ENCODE peak calls at places on chromosomes 13 and 19, in five cellular contexts. S, J, N, D and T are unnamed samples.

GRCh38 chr19:14731200-14731599 is 41.4 kb downstream of the ZNF333 start:
- DNase-seq in S (peak), J (no peak), N (peak), D (peak), T (no peak)

GRCh38 chr19:9456018-9456689 is 20.8 kb upstream of the ZNF266 start:
- DNase-seq in S (no peak), J (no peak), N (no peak), D (no peak), T (no peak)

GRCh38 chr13:74206061-74206561 is 71.9 kb upstream of the KLF12 start:
- DNase-seq in S (no peak), J (no peak), N (no peak), D (no peak), T (no peak)

GRCh38 chr13:79825959-79826358 is 345.0 kb downstream of the NDFIP2 start:
- DNase-seq in S (no peak), J (no peak), N (no peak), D (no peak), T (no peak)

GRCh38 chr19:4504297-4504701 is 14.0 kb downstream of the PLIN4 start:
- DNase-seq in S (no peak), J (no peak), N (no peak), D (no peak), T (no peak)

GRCh38 chr13:52195052-52195837 is 35.8 kb upstream of the NEK3 start:
- DNase-seq in S (no peak), J (no peak), N (no peak), D (no peak), T (peak)

GRCh38 chr13:114078501-114079451 is 53.6 kb downstream of the RASA3 start:
- DNase-seq in S (no peak), J (no peak), N (no peak), D (no peak), T (no peak)

GRCh38 chr19:3360494-3361383 is 5.6 kb upstream of the NFIC start:
- DNase-seq in S (no peak), J (no peak), N (no peak), D (peak), T (peak)

DNA sequence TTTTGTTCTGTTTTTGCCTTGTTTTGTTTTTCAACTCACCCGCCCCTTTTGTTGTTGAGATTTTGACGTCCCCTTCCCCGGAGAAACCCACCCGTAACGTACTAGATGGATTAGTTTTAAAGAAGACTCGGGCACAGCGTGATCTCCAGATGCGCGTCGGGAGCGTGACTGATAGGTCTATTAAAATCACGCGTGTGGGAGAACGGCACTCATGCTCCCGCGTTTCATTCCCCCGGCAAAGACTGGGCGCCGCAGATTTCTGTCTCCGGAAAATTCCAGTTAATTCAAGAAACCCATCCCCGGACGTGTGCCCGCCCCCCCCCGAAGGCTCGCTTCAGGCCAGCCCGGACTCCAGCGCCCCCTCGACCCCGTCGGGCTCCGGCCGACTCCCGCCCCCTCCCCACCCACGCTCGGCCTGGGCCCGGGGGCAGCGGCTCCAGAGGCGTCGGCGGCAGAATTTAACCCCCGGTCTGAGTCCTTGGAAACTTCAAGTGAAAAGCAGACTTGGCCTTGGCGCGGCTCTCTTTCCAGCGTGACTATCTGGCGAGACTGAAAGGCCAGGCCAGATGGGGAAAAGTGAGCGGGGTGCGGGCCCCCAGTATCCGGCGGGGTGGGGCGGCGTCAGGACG is 5.1 kb downstream of the SOX1 start:
- DNase-seq in S (no peak), J (no peak), N (no peak), D (no peak), T (no peak)
- H3K4me2 ChIP-seq in S (peak), J (no peak), N (no peak), D (no peak), T (no peak)

DNA sequence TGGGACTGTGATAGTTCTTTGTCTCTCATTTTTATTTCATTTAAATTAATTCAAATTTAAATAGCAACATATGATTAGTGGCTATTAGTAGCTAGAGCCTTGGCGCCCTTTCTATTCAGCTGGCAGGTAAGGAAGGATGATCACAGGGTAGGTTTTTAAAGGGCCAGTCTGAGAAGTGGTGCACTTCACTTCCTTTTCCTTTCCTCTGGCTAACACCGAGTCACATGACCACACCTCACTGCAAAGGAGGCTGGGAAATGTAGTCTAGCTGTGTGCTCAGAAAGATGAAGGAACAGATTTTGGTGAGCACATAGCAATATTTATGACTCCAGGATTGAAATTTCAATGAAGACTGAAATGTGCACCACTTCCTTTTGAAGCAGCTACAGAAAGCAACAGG is 128.7 kb downstream of the TSHZ3 start:
- DNase-seq in S (peak), J (no peak), N (no peak), D (peak), T (no peak)
- TF ChIP-seq MYC in S (no peak), J (no peak), N (no peak), D (no peak), T (no peak)

DNA sequence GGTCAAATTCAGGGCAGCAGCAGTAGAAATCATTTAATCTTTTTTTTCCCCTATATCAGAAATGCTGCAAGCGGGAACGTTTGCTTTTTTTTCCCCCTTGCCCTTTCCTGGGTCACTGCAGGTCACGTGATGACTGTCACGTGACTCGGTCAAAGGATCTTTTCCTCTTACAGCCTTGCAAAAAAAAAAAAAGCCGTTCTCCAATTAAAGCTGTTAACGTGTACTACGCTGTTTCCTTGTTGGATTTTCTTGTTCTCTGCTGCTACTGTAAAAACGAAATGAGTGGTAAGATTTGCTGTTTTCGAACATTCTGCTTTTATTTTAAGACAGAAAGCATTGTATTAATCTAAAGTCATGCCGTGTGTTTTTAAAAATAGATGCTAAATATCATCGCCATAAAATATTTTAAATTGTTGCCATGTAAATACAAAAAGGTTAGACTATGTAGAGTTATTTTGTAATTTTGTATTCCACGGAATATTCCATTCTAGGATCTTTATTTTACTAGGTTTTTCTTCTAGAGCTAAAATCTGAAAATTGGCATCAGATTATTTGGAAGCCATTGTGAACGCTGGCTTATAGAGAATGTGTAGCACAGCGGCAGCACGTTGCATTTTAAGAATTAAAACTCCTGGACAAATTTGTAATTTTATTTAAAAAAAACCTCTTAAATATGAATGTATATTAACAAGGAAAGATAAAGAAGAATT is 109.9 kb upstream of the MLNR start:
- DNase-seq in S (peak), J (peak), N (peak), D (peak), T (peak)
- H3K4me2 ChIP-seq in S (peak), J (peak), N (peak), D (peak), T (peak)

GRCh38 chr19:47421244-47421786 is 2.0 kb upstream of the MEIS3 start:
- DNase-seq in S (no peak), J (no peak), N (no peak), D (no peak), T (no peak)
- TF ChIP-seq MYC in S (no peak), J (no peak), N (no peak), D (no peak), T (no peak)

DNA sequence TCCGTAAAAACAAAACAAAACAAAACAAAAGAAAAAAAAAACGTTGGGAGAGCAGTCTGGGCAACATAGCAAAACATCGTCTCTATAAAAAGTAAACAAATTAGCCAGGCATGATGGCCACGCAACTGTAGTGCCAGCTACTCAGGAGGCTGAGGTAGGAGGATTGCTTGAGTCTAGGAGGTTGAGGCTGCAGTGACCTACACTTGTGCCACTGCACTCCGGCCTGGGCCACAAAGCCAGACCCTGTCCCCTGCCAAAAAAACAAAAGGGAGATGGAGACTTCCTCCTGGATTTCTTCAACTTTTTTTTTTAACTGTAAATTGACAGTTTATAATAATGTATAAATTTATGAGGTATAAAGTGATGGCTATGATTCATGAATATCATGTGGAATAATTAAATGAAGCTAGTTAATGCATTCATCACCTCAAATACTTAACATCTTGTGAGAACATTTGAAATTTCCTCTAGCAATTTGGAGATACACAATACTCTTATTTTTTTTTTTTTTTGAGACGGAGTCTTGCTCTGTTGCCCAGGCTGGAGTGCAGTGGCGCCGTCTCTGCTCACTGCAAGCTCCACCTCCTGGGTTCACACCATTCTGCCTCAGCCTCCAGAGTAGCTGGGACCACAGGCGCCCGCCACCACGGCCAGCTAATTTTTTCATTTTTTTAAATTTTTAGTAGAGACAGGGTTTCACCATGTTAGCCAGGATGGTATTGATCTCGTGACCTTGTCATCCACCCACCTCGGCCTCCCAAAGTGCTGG is 1.9 kb downstream of the PDCD2L start:
- DNase-seq in S (no peak), J (no peak), N (no peak), D (no peak), T (no peak)
- H3K4me2 ChIP-seq in S (peak), J (peak), N (peak), D (peak), T (no peak)

GRCh38 chr19:42480335-42481095 is 37.8 kb upstream of the CXCL17 start:
- DNase-seq in S (peak), J (no peak), N (peak), D (no peak), T (no peak)
- TF ChIP-seq MYC in S (no peak), J (no peak), N (no peak), D (no peak), T (no peak)

DNA sequence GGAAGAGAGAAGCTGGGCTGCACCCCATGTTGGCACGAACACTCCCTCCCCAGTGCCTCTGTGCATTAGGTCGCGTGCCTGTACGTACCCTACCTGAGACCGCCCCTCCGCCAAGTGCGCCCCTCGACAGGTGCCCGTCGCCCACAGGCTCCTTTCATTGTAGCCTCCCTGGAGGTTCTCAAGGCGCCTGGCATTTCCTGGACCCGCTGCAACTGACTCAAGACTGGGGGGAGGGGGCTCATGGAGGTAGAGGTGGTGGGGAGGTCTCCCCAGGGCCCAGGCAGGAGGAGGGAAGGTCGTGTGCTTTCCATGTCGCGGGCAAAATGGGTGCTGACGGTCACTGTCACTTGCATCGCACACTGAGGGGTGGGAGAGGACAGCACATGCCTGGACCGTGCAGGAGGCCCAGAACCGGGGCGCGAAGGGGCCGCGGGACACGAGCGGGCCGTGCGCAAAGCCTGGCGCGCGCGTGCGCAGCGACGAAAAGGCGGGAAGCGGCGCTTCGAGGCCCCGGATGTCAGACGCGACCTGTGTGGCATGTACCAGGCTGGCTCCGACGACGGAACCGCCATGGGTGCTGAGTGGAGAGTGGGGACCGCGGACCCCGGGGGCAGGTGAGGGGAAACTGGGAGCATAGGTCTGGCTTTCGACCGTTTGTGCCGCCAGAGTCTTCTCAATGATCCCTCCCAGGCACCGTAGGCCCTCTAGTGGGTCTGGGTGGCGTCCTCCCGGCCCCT is 16.5 kb downstream of the NFIX start:
- DNase-seq in S (no peak), J (no peak), N (no peak), D (no peak), T (no peak)
- H3K4me2 ChIP-seq in S (no peak), J (no peak), N (no peak), D (no peak), T (no peak)

GRCh38 chr13:57073983-57074382 is 66.7 kb upstream of the PRR20A start:
- DNase-seq in S (no peak), J (no peak), N (no peak), D (no peak), T (no peak)
- TF ChIP-seq MYC in S (no peak), J (no peak), N (no peak), D (no peak), T (no peak)

DNA sequence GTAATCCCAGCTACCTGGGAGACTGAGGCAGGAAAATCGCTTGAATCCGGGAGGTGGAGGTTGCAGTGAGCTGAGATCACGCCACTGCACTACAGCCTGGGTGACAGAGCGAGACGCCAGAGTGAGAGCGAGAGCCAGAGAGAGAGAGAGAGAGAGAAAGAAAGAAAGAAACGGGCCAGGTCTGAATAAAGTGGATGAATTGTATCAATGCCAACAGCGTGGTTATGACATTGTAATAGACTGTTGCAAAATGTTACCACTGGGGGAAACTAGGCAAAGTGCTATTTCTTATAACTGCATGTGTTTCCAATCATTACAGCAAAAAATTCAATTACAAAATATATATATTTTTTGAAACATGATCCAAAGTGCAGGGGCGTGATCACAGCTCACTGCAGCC is 11.8 kb upstream of the BTBD2 start:
- DNase-seq in S (no peak), J (no peak), N (no peak), D (no peak), T (no peak)
- H3K4me2 ChIP-seq in S (no peak), J (no peak), N (no peak), D (no peak), T (no peak)

GRCh38 chr13:44271031-44271433 is 102.6 kb upstream of the SERP2 start:
- DNase-seq in S (peak), J (no peak), N (no peak), D (peak), T (no peak)

GRCh38 chr13:44270153-44270552 is 103.5 kb upstream of the SERP2 start:
- DNase-seq in S (no peak), J (no peak), N (no peak), D (no peak), T (no peak)

GRCh38 chr13:44273216-44273615 is 100.4 kb upstream of the SERP2 start:
- DNase-seq in S (no peak), J (no peak), N (no peak), D (no peak), T (no peak)

GRCh38 chr13:44272692-44273091 is 100.9 kb upstream of the SERP2 start:
- DNase-seq in S (no peak), J (no peak), N (no peak), D (peak), T (no peak)

DNA sequence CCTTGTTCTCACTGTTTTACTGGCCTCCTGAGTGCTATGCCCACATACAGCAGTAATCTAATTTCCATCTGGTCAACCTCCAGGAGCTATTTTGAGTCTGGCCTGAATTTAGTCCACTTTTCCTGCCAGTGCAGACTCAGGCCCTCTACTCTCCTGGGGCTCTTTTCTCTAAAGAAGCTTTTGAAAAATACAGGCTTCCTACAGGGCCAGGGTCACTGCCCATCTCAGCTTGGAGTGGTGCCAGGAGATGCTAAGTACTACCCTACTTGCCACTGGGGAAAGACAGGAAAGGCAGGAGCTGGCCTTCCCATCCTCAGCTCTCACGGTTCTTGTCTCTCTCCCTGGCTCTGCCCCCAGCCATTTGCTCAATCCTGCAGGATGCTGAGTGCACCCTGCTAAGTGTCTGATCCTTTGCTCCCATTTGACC is 101.7 kb upstream of the SERP2 start:
- DNase-seq in S (no peak), J (no peak), N (no peak), D (no peak), T (no peak)
- TF ChIP-seq MYC in S (no peak), J (no peak), N (no peak), D (no peak), T (no peak)